ENCODE peak calls at places on chromosomes 13 and 19, in four cellular contexts. One of them, this sample, is unnamed.

GRCh38 chr13:80337706-80338105 is 3.2 kb downstream of the SPRY2 start:
- DNase-seq in pulmonary artery endothelial cell: no peak
- DNase-seq in NCI-H1105 treated with DMSO at 0.1 percent for 48 hours: no peak
- DNase-seq in AML-193: no peak
- DNase-seq in this sample: no peak

GRCh38 chr13:52713894-52714293 is 25.7 kb downstream of the CNMD start:
- DNase-seq in pulmonary artery endothelial cell: no peak
- DNase-seq in NCI-H1105 treated with DMSO at 0.1 percent for 48 hours: no peak
- DNase-seq in AML-193: peak
- DNase-seq in this sample: no peak

GRCh38 chr19:2175742-2176141 is 12.0 kb downstream of the DOT1L start:
- DNase-seq in pulmonary artery endothelial cell: no peak
- DNase-seq in NCI-H1105 treated with DMSO at 0.1 percent for 48 hours: no peak
- DNase-seq in AML-193: no peak
- DNase-seq in this sample: no peak

GRCh38 chr19:1019980-1020867 is 699 bp downstream of the TMEM259 start:
- DNase-seq in pulmonary artery endothelial cell: no peak
- DNase-seq in NCI-H1105 treated with DMSO at 0.1 percent for 48 hours: no peak
- DNase-seq in AML-193: no peak
- DNase-seq in this sample: no peak

GRCh38 chr13:70183041-70183440 is 74.8 kb upstream of the KLHL1 start:
- DNase-seq in pulmonary artery endothelial cell: no peak
- DNase-seq in NCI-H1105 treated with DMSO at 0.1 percent for 48 hours: no peak
- DNase-seq in AML-193: no peak
- DNase-seq in this sample: no peak

GRCh38 chr19:3386447-3387234 is 20.3 kb downstream of the NFIC start:
- DNase-seq in pulmonary artery endothelial cell: no peak
- DNase-seq in NCI-H1105 treated with DMSO at 0.1 percent for 48 hours: no peak
- DNase-seq in AML-193: no peak
- DNase-seq in this sample: no peak

GRCh38 chr19:35718345-35719041 is 690 bp downstream of the KMT2B start:
- DNase-seq in pulmonary artery endothelial cell: no peak
- DNase-seq in NCI-H1105 treated with DMSO at 0.1 percent for 48 hours: no peak
- DNase-seq in AML-193: peak
- DNase-seq in this sample: no peak

GRCh38 chr19:41352609-41353465 is 885 bp downstream of the TGFB1 start:
- DNase-seq in pulmonary artery endothelial cell: no peak
- DNase-seq in NCI-H1105 treated with DMSO at 0.1 percent for 48 hours: peak
- DNase-seq in AML-193: peak
- DNase-seq in this sample: no peak

GRCh38 chr13:23674795-23675640 is 104.8 kb downstream of the TNFRSF19 start:
- DNase-seq in pulmonary artery endothelial cell: no peak
- DNase-seq in NCI-H1105 treated with DMSO at 0.1 percent for 48 hours: no peak
- DNase-seq in AML-193: no peak
- DNase-seq in this sample: no peak

GRCh38 chr13:101433895-101434294 is 17.6 kb upstream of the NALCN start:
- DNase-seq in pulmonary artery endothelial cell: no peak
- DNase-seq in NCI-H1105 treated with DMSO at 0.1 percent for 48 hours: no peak
- DNase-seq in AML-193: no peak
- DNase-seq in this sample: no peak

GRCh38 chr19:4829001-4829712 is 2.4 kb downstream of the TICAM1 start:
- DNase-seq in pulmonary artery endothelial cell: no peak
- DNase-seq in NCI-H1105 treated with DMSO at 0.1 percent for 48 hours: no peak
- DNase-seq in AML-193: peak
- DNase-seq in this sample: no peak

GRCh38 chr19:50679177-50680125 is 30.2 kb downstream of the C19orf81 start:
- DNase-seq in pulmonary artery endothelial cell: peak
- DNase-seq in NCI-H1105 treated with DMSO at 0.1 percent for 48 hours: peak
- DNase-seq in AML-193: no peak
- DNase-seq in this sample: no peak

GRCh38 chr19:5661483-5661882 is 18.8 kb downstream of the MICOS13 start:
- DNase-seq in pulmonary artery endothelial cell: no peak
- DNase-seq in NCI-H1105 treated with DMSO at 0.1 percent for 48 hours: no peak
- DNase-seq in AML-193: no peak
- DNase-seq in this sample: no peak

GRCh38 chr19:50921391-50922315 is 10.5 kb upstream of the KLK4 start:
- DNase-seq in pulmonary artery endothelial cell: no peak
- DNase-seq in NCI-H1105 treated with DMSO at 0.1 percent for 48 hours: no peak
- DNase-seq in AML-193: no peak
- DNase-seq in this sample: peak

GRCh38 chr19:42216653-42217521 is 590 bp downstream of the DEDD2 start:
- DNase-seq in pulmonary artery endothelial cell: no peak
- DNase-seq in NCI-H1105 treated with DMSO at 0.1 percent for 48 hours: peak
- DNase-seq in AML-193: no peak
- DNase-seq in this sample: peak

GRCh38 chr19:45086453-45086852 is 6.5 kb upstream of the PPP1R37 start:
- DNase-seq in pulmonary artery endothelial cell: no peak
- DNase-seq in NCI-H1105 treated with DMSO at 0.1 percent for 48 hours: no peak
- DNase-seq in AML-193: no peak
- DNase-seq in this sample: no peak

GRCh38 chr13:110233181-110233641 is 73.7 kb downstream of the COL4A1 start:
- DNase-seq in pulmonary artery endothelial cell: peak
- DNase-seq in NCI-H1105 treated with DMSO at 0.1 percent for 48 hours: no peak
- DNase-seq in AML-193: no peak
- DNase-seq in this sample: no peak

GRCh38 chr13:30224732-30225131 is 82.6 kb downstream of the KATNAL1 start:
- DNase-seq in pulmonary artery endothelial cell: no peak
- DNase-seq in NCI-H1105 treated with DMSO at 0.1 percent for 48 hours: no peak
- DNase-seq in AML-193: no peak
- DNase-seq in this sample: no peak

GRCh38 chr19:32971012-32971595 is 654 bp downstream of the CEP89 start:
- DNase-seq in pulmonary artery endothelial cell: no peak
- DNase-seq in NCI-H1105 treated with DMSO at 0.1 percent for 48 hours: peak
- DNase-seq in AML-193: no peak
- DNase-seq in this sample: no peak

GRCh38 chr19:8113017-8113416 is 36.4 kb downstream of the FBN3 start:
- DNase-seq in pulmonary artery endothelial cell: no peak
- DNase-seq in NCI-H1105 treated with DMSO at 0.1 percent for 48 hours: no peak
- DNase-seq in AML-193: peak
- DNase-seq in this sample: no peak

GRCh38 chr19:54456423-54457373 is 6.9 kb downstream of the LENG9 start:
- DNase-seq in pulmonary artery endothelial cell: no peak
- DNase-seq in NCI-H1105 treated with DMSO at 0.1 percent for 48 hours: no peak
- DNase-seq in AML-193: no peak
- DNase-seq in this sample: no peak

GRCh38 chr13:79862515-79862914 is 381.6 kb downstream of the NDFIP2 start:
- DNase-seq in pulmonary artery endothelial cell: no peak
- DNase-seq in NCI-H1105 treated with DMSO at 0.1 percent for 48 hours: no peak
- DNase-seq in AML-193: no peak
- DNase-seq in this sample: no peak

GRCh38 chr13:95858286-95859075 is 181.5 kb downstream of the DNAJC3 start:
- DNase-seq in pulmonary artery endothelial cell: peak
- DNase-seq in NCI-H1105 treated with DMSO at 0.1 percent for 48 hours: peak
- DNase-seq in AML-193: no peak
- DNase-seq in this sample: peak

GRCh38 chr19:2053601-2054389 is 2.8 kb upstream of the MKNK2 start:
- DNase-seq in pulmonary artery endothelial cell: no peak
- DNase-seq in NCI-H1105 treated with DMSO at 0.1 percent for 48 hours: no peak
- DNase-seq in AML-193: no peak
- DNase-seq in this sample: no peak

GRCh38 chr19:16001481-16002312 is 52.9 kb downstream of the OR10H4 start:
- DNase-seq in pulmonary artery endothelial cell: no peak
- DNase-seq in NCI-H1105 treated with DMSO at 0.1 percent for 48 hours: no peak
- DNase-seq in AML-193: peak
- DNase-seq in this sample: no peak